ENCODE peak calls at places on chromosome 16, in seven cellular contexts. Z, U, G, V, P, B and J are unnamed samples.

GRCh38 chr16:70754371-70754770 is 46.6 kb downstream of the VAC14 start:
- DNase-seq in P (no peak), G (no peak), V (no peak), Z (no peak), U (no peak), B (no peak), J (no peak)

GRCh38 chr16:89090182-89090630 is 3.4 kb upstream of the ACSF3 start:
- DNase-seq in G (no peak), P (no peak), V (no peak), U (no peak), Z (no peak), B (no peak), J (no peak)

GRCh38 chr16:75343311-75343710 is 90.0 kb downstream of the CFDP1 start:
- DNase-seq in V (no peak), Z (no peak), P (no peak), U (no peak), G (no peak), B (no peak), J (no peak)

GRCh38 chr16:11670171-11671131 is 2.2 kb downstream of the SNN start:
- DNase-seq in B (no peak), U (no peak), V (no peak), Z (no peak), P (peak), G (no peak), J (peak)

GRCh38 chr16:66188786-66189725 is 177.4 kb upstream of the CDH5 start:
- DNase-seq in G (no peak), U (peak), Z (no peak), P (peak), V (peak), B (no peak), J (peak)

GRCh38 chr16:69194488-69194887 is 7.5 kb downstream of the SNTB2 start:
- DNase-seq in G (no peak), B (no peak), V (no peak), Z (no peak), U (no peak), P (no peak), J (no peak)

GRCh38 chr16:70430667-70431536 is 8.0 kb downstream of the ST3GAL2 start:
- DNase-seq in G (no peak), V (no peak), U (no peak), B (peak), P (peak), Z (no peak), J (peak)

GRCh38 chr16:89811321-89811720 is 5.1 kb downstream of the FANCA start:
- DNase-seq in Z (no peak), U (no peak), V (no peak), P (no peak), G (peak), B (no peak), J (no peak)

GRCh38 chr16:75593825-75594820 is 27.9 kb downstream of the GABARAPL2 start:
- DNase-seq in P (peak), U (peak), B (peak), V (no peak), Z (no peak), G (peak), J (peak)

GRCh38 chr16:22220714-22221113 is 14.6 kb downstream of the EEF2K start:
- DNase-seq in Z (no peak), G (no peak), U (no peak), V (no peak), P (no peak), B (no peak), J (no peak)

GRCh38 chr16:29994613-29995329 is 646 bp downstream of the HIRIP3 start:
- DNase-seq in P (no peak), U (peak), Z (peak), G (peak), V (no peak), B (no peak), J (no peak)